ENCODE peak calls at places on chromosomes 1 and 21, in four cellular contexts. B is mesothelial cell of epicardium, R is fibroblast of mammary gland, V is retinal pigment epithelial cell. L is an unnamed sample.
A peak's percentile ranks its signal among the peaks of the same experiment; 100 is the strongest.

GRCh38 chr1:53559854-53560571 is 100.8 kb downstream of the DMRTB1 start:
- DNase-seq in B (no peak), R (no peak), V (no peak), L (no peak)

GRCh38 chr1:76766381-76766780 is 100.9 kb upstream of the ST6GALNAC5 start:
- DNase-seq in B (no peak), R (no peak), V (no peak), L (no peak)

GRCh38 chr1:41935226-41935625 is 16.5 kb upstream of the HIVEP3 start:
- DNase-seq in B (no peak), R (peak; percentile 72), V (no peak), L (no peak)

GRCh38 chr1:27588256-27589232 is 15.4 kb downstream of the AHDC1 start:
- DNase-seq in B (no peak), R (peak; percentile 73), V (no peak), L (no peak)

GRCh38 chr1:39788758-39789570 is at the start of gene BMP8B:
- DNase-seq in B (no peak), R (no peak), V (no peak), L (peak; percentile 37)

GRCh38 chr1:36321119-36321951 is 2.1 kb downstream of the EVA1B start:
- DNase-seq in B (peak; percentile 84), R (peak; percentile 94), V (no peak), L (peak; percentile 77)

GRCh38 chr1:156912861-156913808 is 7.3 kb upstream of the LRRC71 start:
- DNase-seq in B (no peak), R (peak; percentile 49), V (no peak), L (no peak)

GRCh38 chr21:45417256-45417950 is 12.4 kb downstream of the COL18A1 start:
- DNase-seq in B (no peak), R (no peak), V (no peak), L (no peak)

GRCh38 chr21:20396798-20397197 is 601.4 kb upstream of the NCAM2 start:
- DNase-seq in B (no peak), R (no peak), V (no peak), L (no peak)

GRCh38 chr1:184532199-184532598 is 145.4 kb downstream of the C1orf21 start:
- DNase-seq in B (no peak), R (no peak), V (no peak), L (no peak)

GRCh38 chr1:145960468-145961108 is 2.8 kb upstream of the LIX1L start:
- DNase-seq in B (peak; percentile 78), R (peak; percentile 66), V (no peak), L (no peak)

GRCh38 chr1:26739251-26739914 is 43.6 kb downstream of the ARID1A start:
- DNase-seq in B (no peak), R (no peak), V (no peak), L (no peak)

GRCh38 chr1:30586671-30587070 is 136.7 kb downstream of the MATN1 start:
- DNase-seq in B (no peak), R (no peak), V (no peak), L (no peak)

GRCh38 chr1:13801232-13801631 is 101.2 kb downstream of the PRDM2 start:
- DNase-seq in B (no peak), R (no peak), V (no peak), L (no peak)

GRCh38 chr1:154961207-154961496 is 430 bp downstream of the PYGO2 start:
- DNase-seq in B (no peak), R (no peak), V (no peak), L (no peak)

GRCh38 chr21:37751268-37751975 is 164.8 kb downstream of the KCNJ6 start:
- DNase-seq in B (no peak), R (no peak), V (no peak), L (no peak)

GRCh38 chr21:17660449-17660848 is 47.7 kb upstream of the BTG3 start:
- DNase-seq in B (no peak), R (no peak), V (peak; percentile 64), L (no peak)

GRCh38 chr1:33228935-33229487 is 27.3 kb upstream of the ZNF362 start:
- DNase-seq in B (no peak), R (peak; percentile 93), V (peak; percentile 61), L (no peak)

GRCh38 chr1:59885160-59885832 is 41.3 kb downstream of the CYP2J2 start:
- DNase-seq in B (no peak), R (no peak), V (no peak), L (no peak)

GRCh38 chr1:47106792-47107191 is 30.4 kb upstream of the CYP4A22 start:
- DNase-seq in B (no peak), R (no peak), V (no peak), L (no peak)

GRCh38 chr1:53546409-53547155 is 87.4 kb downstream of the DMRTB1 start:
- DNase-seq in B (no peak), R (no peak), V (no peak), L (no peak)

GRCh38 chr1:182910143-182910542 is 42.8 kb downstream of the SHCBP1L start:
- DNase-seq in B (no peak), R (no peak), V (no peak), L (peak; percentile 6)

GRCh38 chr1:202084791-202085681 is 37.7 kb upstream of the GPR37L1 start:
- DNase-seq in B (peak; percentile 44), R (no peak), V (peak; percentile 34), L (peak; percentile 87)

GRCh38 chr1:111596499-111596898 is 23.1 kb upstream of the RAP1A start:
- DNase-seq in B (no peak), R (no peak), V (no peak), L (no peak)

GRCh38 chr1:227666286-227666685 is 68.8 kb downstream of the JMJD4 start:
- DNase-seq in B (no peak), R (peak; percentile 68), V (no peak), L (no peak)

GRCh38 chr1:44260792-44261474 is 47.7 kb downstream of the DMAP1 start:
- DNase-seq in B (no peak), R (no peak), V (no peak), L (no peak)

GRCh38 chr1:212459656-212460055 is 26.9 kb downstream of the NENF start:
- DNase-seq in B (no peak), R (no peak), V (no peak), L (no peak)

GRCh38 chr1:84836145-84836544 is 56.9 kb downstream of the LPAR3 start:
- DNase-seq in B (no peak), R (peak; percentile 55), V (no peak), L (peak; percentile 35)

GRCh38 chr1:228367798-228368791 is 38.5 kb downstream of the TRIM11 start:
- DNase-seq in B (no peak), R (no peak), V (no peak), L (no peak)

GRCh38 chr1:203178083-203178482 is 2.5 kb upstream of the MYBPH start:
- DNase-seq in B (no peak), R (peak; percentile 46), V (no peak), L (peak; percentile 76)

GRCh38 chr1:109823543-109824348 is 60.0 kb upstream of the EPS8L3 start:
- DNase-seq in B (no peak), R (peak; percentile 78), V (no peak), L (no peak)

GRCh38 chr1:232046531-232047283 is 420.1 kb downstream of the DISC1 start:
- DNase-seq in B (no peak), R (no peak), V (no peak), L (no peak)

GRCh38 chr1:64864018-64864945 is 102.1 kb downstream of the JAK1 start:
- DNase-seq in B (no peak), R (no peak), V (no peak), L (peak; percentile 33)

GRCh38 chr1:202994756-202995155 is 12.4 kb upstream of the TMEM183A start:
- DNase-seq in B (no peak), R (no peak), V (no peak), L (no peak)

GRCh38 chr1:225746361-225747179 is 31.1 kb upstream of the SRP9 start:
- DNase-seq in B (no peak), R (peak; percentile 93), V (peak; percentile 78), L (peak; percentile 51)